ENCODE peak calls at places on chromosomes 5 and 9, in ten cellular contexts. G, E, Z, Y, K, L, A, U, H and P are unnamed samples. For H3K4me1, the result is how much of the 10 kb centered on the place peaks cover.

GRCh38 chr5:143698534-143698933 is 113.4 kb upstream of the HMHB1 start:
- DNase-seq in G (no peak), E (no peak), Z (no peak), Y (no peak), K (no peak), L (no peak), A (no peak), U (no peak), H (no peak), P (no peak)

GRCh38 chr9:105307731-105308130 is 63.3 kb downstream of the SLC44A1 start:
- DNase-seq in G (no peak), E (peak), Z (no peak), Y (no peak), K (no peak), L (no peak), A (no peak), U (no peak), H (no peak), P (no peak)

GRCh38 chr5:140806834-140807775 is at the start of gene PCDHA4:
- DNase-seq in G (no peak), E (no peak), Z (peak), Y (no peak), K (peak), L (peak), A (peak), U (no peak), H (no peak), P (no peak)

GRCh38 chr9:89008346-89009048 is 17.2 kb downstream of the S1PR3 start:
- DNase-seq in G (no peak), E (no peak), Z (no peak), Y (no peak), K (no peak), L (no peak), A (no peak), U (no peak), H (no peak), P (no peak)

GRCh38 chr5:132661231-132662003 is 3.4 kb downstream of the IL13 start:
- DNase-seq in G (peak), E (no peak), Z (no peak), Y (no peak), K (no peak), L (no peak), A (no peak), U (no peak), H (no peak), P (no peak)

GRCh38 chr9:93826209-93826608 is 128.9 kb downstream of the BARX1 start:
- DNase-seq in G (no peak), E (no peak), Z (no peak), Y (no peak), K (no peak), L (no peak), A (no peak), U (no peak), H (no peak), P (peak)

GRCh38 chr9:33159058-33159759 is 7.9 kb downstream of the B4GALT1 start:
- DNase-seq in G (no peak), E (peak), Z (peak), Y (peak), K (no peak), L (peak), A (peak), U (peak), H (no peak), P (peak)

GRCh38 chr5:154721476-154722058 is 33.6 kb upstream of the LARP1 start:
- DNase-seq in G (no peak), E (no peak), Z (no peak), Y (no peak), K (no peak), L (no peak), A (no peak), U (no peak), H (no peak), P (no peak)

GRCh38 chr9:90099262-90099982 is 494.6 kb downstream of the GADD45G start:
- DNase-seq in G (no peak), E (peak), Z (no peak), Y (no peak), K (no peak), L (no peak), A (peak), U (no peak), H (no peak), P (no peak)

GRCh38 chr9:95852059-95853032 is 23.1 kb upstream of the ERCC6L2 start:
- DNase-seq in G (no peak), E (peak), Z (no peak), Y (no peak), K (peak), L (no peak), A (peak), U (no peak), H (no peak), P (no peak)

GRCh38 chr5:164627051-164627450 is 1121.6 kb downstream of the MAT2B start:
- DNase-seq in G (no peak), E (no peak), Z (no peak), Y (no peak), K (no peak), L (no peak), A (no peak), U (no peak), H (no peak), P (no peak)

GRCh38 chr5:71651554-71651953 is 64.4 kb downstream of the MCCC2 start:
- DNase-seq in G (no peak), E (no peak), Z (no peak), Y (no peak), K (no peak), L (no peak), A (no peak), U (no peak), H (no peak), P (no peak)

GRCh38 chr9:127780126-127780885 is 1.8 kb upstream of the SH2D3C start:
- DNase-seq in G (no peak), E (no peak), Z (no peak), Y (no peak), K (no peak), L (no peak), A (no peak), U (no peak), H (no peak), P (peak)

GRCh38 chr9:72415948-72416347 is 50.9 kb upstream of the ZFAND5 start:
- DNase-seq in G (no peak), E (no peak), Z (no peak), Y (no peak), K (no peak), L (no peak), A (no peak), U (no peak), H (no peak), P (no peak)

GRCh38 chr5:134905246-134905996 is 490 bp downstream of the PCBD2 start:
- DNase-seq in G (peak), E (peak), Z (peak), Y (peak), K (peak), L (peak), A (peak), U (no peak), H (no peak), P (no peak)

GRCh38 chr5:159956074-159956473 is 39.8 kb downstream of the ADRA1B start:
- DNase-seq in G (no peak), E (peak), Z (no peak), Y (no peak), K (no peak), L (no peak), A (no peak), U (no peak), H (no peak), P (no peak)

GRCh38 chr5:173501922-173502321 is 114.5 kb downstream of the BOD1 start:
- DNase-seq in G (no peak), E (no peak), Z (no peak), Y (no peak), K (no peak), L (no peak), A (no peak), U (no peak), H (no peak), P (no peak)

GRCh38 chr5:93621340-93621872 is 38.4 kb downstream of the NR2F1 start:
- DNase-seq in G (peak), E (peak), Z (peak), Y (peak), K (peak), L (peak), A (peak), U (peak), H (no peak), P (peak)

GRCh38 chr5:67003906-67004729 is 192.5 kb downstream of the CD180 start:
- DNase-seq in G (peak), E (peak), Z (peak), Y (peak), K (peak), L (peak), A (peak), U (peak), H (peak), P (peak)

GRCh38 chr9:21591221-21592062 is 109.3 kb upstream of the IFNE start:
- DNase-seq in G (peak), E (peak), Z (peak), Y (no peak), K (peak), L (peak), A (peak), U (peak), H (no peak), P (no peak)

GRCh38 chr9:33311953-33312352 is 21.6 kb downstream of the NFX1 start:
- DNase-seq in G (no peak), E (peak), Z (no peak), Y (no peak), K (no peak), L (no peak), A (no peak), U (no peak), H (no peak), P (no peak)

GRCh38 chr5:51131266-51131665 is 252.0 kb upstream of the ISL1 start:
- DNase-seq in G (no peak), E (no peak), Z (no peak), Y (no peak), K (no peak), L (no peak), A (no peak), U (no peak), H (no peak), P (no peak)

GRCh38 chr5:123036391-123037103 is at the start of gene PPIC:
- DNase-seq in G (peak), E (peak), Z (peak), Y (peak), K (peak), L (peak), A (peak), U (peak), H (no peak), P (peak)

GRCh38 chr9:99954841-99955240 is 48.4 kb downstream of the STX17 start:
- DNase-seq in G (no peak), E (no peak), Z (no peak), Y (no peak), K (no peak), L (no peak), A (no peak), U (no peak), H (no peak), P (no peak)

DNA sequence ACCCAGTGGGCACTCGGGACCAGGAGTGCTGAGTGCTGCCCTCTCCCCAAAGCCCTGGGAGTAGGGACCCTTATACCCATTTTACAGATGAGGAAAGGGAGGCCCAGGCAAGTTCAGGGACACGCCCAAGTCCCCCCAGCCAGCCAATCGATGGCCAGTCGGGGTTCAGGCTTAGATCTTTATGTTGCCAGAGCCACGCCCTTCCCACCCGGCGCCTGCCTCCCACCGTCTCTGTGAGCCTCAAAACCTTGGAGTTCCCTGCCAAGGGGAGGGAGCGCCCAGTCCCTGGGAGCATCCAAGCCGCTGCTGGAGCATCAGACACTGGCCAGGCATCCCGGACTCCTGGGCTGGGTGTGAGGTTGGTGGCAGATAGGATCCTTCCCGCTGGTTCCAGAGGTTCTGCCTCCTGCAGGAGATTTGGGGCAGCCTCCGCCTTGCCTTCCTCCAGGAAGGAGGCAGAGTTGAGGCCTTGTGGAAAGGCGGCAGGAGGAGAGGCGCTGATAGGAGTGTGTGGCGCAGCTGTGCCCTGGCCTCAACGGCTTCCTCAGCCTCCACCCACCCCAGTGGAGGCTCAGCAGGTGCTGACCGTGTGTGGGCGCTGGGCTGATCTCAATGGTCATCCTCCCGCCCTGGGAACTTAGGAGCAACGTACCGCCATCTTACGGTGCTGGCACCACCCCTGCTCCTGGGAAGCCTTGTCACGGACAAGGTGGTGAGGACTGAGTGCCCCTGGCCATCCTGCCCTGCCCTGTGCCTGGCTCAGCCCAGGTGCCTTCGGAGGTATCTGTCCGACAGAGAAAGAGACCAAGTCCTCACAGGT is 10.1 kb downstream of the NCS1 start:
- DNase-seq in G (no peak), E (no peak), Z (no peak), Y (no peak), K (no peak), L (no peak), A (no peak), U (peak), H (no peak), P (no peak)
- TF ChIP-seq POLR2A in G (no peak), E (no peak), Z (no peak), Y (no peak), K (no peak), L (no peak), A (no peak), U (no peak), H (no peak), P (no peak)

DNA sequence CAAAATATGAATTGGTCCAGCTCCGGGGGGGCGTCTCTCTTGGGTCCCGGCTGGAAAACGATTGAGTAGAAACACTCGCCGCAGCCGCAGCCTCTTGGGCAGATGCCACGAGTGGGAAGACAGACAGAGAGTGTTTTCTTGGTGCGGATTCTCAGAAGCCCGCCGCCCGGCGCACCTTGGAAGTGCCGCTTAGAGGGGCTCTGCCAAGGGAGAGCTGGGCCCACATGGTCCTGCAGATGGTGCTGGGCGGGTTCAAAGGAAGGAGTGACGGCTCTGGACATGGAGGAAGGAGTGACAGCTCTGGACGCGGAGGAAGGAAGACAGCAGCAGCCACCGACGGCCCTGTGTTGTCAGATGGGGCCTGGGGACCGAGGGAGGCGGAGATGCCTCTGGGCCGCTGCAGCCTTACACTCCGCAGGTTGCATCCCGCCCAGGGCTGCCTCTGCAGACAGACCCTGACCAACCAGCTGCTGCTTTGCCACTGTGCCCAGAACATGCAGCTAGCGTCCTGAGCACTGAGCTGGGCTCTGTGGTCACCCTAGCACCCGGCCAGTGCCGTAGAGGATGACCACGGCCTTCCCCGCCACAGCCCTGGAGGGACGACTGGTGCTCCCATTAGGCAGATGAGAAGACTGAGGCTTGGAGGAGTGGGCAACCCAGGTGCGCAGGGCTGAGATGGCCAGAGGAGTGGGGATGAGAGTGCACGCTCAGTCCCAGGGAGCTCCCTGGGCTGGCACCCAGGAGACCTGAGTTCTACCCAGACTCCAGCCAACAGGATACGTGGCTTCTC is 20.8 kb upstream of the QRFP start:
- DNase-seq in G (no peak), E (no peak), Z (no peak), Y (no peak), K (no peak), L (no peak), A (no peak), U (no peak), H (no peak), P (no peak)
- H3K4me1 ChIP-seq in G (under half), E (under half), Z (under half), Y (under half), K (under half), L (under half), A (under half), U (under half), H (under half), P (under half)

GRCh38 chr9:101528015-101528414 is 5.6 kb upstream of the RNF20 start:
- DNase-seq in G (no peak), E (no peak), Z (no peak), Y (no peak), K (no peak), L (no peak), A (no peak), U (no peak), H (no peak), P (no peak)

GRCh38 chr9:101536351-101536750 is 2.7 kb downstream of the RNF20 start:
- DNase-seq in G (no peak), E (peak), Z (no peak), Y (no peak), K (no peak), L (no peak), A (no peak), U (no peak), H (no peak), P (no peak)

GRCh38 chr9:101536938-101537337 is 3.3 kb downstream of the RNF20 start:
- DNase-seq in G (no peak), E (peak), Z (no peak), Y (no peak), K (no peak), L (no peak), A (peak), U (no peak), H (no peak), P (no peak)

GRCh38 chr9:101530076-101530711 is 3.5 kb upstream of the RNF20 start:
- DNase-seq in G (peak), E (peak), Z (peak), Y (peak), K (peak), L (peak), A (peak), U (peak), H (no peak), P (peak)

DNA sequence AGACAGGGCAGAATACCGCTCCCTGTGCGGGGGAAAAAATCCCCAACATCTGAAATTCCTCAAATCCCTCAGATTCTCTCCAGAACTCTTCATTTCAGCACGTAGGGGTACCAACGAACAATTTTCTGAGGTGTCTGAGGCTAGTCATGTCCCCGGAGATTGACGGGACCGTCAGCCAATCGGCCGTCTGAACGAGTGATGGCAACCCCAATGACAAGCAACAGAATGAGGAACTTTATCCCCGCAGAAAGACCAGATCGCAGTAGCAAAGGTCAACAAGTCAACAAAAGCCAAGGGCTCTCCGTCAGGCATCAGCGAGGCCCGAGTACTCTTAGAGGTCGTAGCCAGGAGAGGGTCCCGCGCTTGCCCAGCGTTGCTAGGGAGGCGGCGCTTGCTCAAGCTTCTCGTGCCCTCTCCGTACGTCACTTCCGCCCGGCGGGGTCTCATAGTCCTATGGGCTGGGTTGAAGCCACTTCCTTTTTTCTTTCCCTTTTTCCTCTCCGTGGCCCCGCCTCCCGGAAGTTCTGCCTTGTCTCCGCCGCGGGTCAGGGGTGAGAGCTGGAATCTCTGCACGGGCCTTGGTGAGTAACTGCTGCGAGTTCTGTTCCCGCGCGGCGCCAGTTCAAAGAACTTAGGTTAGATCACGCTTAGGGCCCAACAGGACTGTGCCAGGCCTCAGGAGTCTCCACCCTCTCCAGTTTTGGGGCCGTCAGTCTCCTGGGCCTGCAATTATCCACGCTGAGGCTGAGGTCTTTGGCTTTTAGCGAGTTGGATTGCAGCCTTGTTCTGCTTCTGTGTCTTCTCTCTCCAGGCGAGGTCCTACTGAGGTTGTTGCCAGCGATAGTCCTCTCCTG is at the start of gene RNF20:
- DNase-seq in G (peak), E (peak), Z (peak), Y (peak), K (peak), L (peak), A (peak), U (peak), H (peak), P (peak)
- TF ChIP-seq POLR2A in G (no peak), E (no peak), Z (no peak), Y (peak), K (peak), L (peak), A (peak), U (peak), H (no peak), P (peak)

GRCh38 chr5:55134053-55134722 is 25.8 kb upstream of the GPX8 start:
- DNase-seq in G (no peak), E (no peak), Z (no peak), Y (no peak), K (no peak), L (no peak), A (no peak), U (no peak), H (no peak), P (no peak)
- H3K4me1 ChIP-seq in G (under half), E (under half), Z (under half), Y (under half), K (under half), L (under half), A (under half), U (under half), H (under half), P (under half)

DNA sequence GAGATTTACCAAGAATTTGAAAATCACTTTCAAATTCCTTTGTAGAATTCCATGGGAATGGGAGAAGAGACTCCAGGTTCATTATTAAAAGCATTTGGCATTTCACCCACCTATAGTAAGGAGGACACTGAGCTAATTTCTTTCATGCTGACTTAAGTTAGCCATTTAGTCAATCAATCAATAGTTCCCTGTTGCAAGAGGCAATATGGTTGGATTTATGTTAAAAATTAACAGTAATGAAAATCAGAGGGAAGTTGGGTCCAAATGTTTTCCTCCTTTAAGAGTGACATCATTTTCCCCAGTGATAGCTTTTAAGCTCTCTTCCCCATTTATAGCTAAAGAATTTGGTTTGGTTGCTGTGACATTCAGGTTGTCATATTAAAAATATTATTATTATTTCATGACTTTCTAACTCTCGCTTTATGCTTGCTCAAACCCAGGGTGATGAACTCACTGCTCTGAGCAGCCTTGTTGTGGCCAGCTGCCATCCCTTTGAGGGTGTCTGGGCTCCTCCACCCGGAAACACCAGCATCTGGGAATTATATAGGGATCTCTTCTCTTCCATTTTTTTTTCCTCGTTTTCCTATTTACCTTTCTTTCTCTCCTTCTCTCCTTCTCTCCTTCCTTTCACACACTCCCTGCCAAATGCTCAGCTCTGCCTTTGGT is 356.0 kb upstream of the SMARCA2 start:
- DNase-seq in G (no peak), E (no peak), Z (no peak), Y (no peak), K (no peak), L (no peak), A (no peak), U (no peak), H (no peak), P (no peak)
- TF ChIP-seq POLR2A in G (no peak), E (no peak), Z (no peak), Y (no peak), K (no peak), L (no peak), A (no peak), U (no peak), H (no peak), P (no peak)